ENCODE peak calls at places on chromosomes 2 and 18, in seven cellular contexts. One of them, this sample, is unnamed.

GRCh38 chr2:10400568-10400977 is 47.6 kb downstream of the ODC1 start:
- DNase-seq in HepG2: no peak
- DNase-seq in fibroblast of mammary gland: no peak
- DNase-seq in GM12865: peak; percentile 42
- DNase-seq in astrocyte of the spinal cord: no peak
- DNase-seq in IMR-90: no peak
- DNase-seq in lower leg skin: no peak
- DNase-seq in this sample: no peak

GRCh38 chr2:112623913-112624777 is 21.6 kb upstream of the SLC20A1 start:
- DNase-seq in fibroblast of mammary gland: peak; percentile 96
- DNase-seq in lower leg skin: peak; percentile 90
- DNase-seq in IMR-90: peak; percentile 87
- DNase-seq in GM12865: peak; percentile 81
- DNase-seq in astrocyte of the spinal cord: peak; percentile 75
- DNase-seq in HepG2: no peak
- DNase-seq in this sample: no peak

GRCh38 chr18:63149200-63149587 is 170.4 kb downstream of the BCL2 start:
- DNase-seq in lower leg skin: no peak
- DNase-seq in GM12865: peak; percentile 66
- DNase-seq in astrocyte of the spinal cord: no peak
- DNase-seq in IMR-90: no peak
- DNase-seq in fibroblast of mammary gland: no peak
- DNase-seq in HepG2: no peak
- DNase-seq in this sample: no peak

GRCh38 chr2:210072922-210073509 is 70.6 kb downstream of the RPE start:
- DNase-seq in IMR-90: peak; percentile 60
- DNase-seq in GM12865: peak; percentile 45
- DNase-seq in HepG2: peak; percentile 46
- DNase-seq in astrocyte of the spinal cord: peak; percentile 74
- DNase-seq in fibroblast of mammary gland: peak; percentile 62
- DNase-seq in lower leg skin: no peak
- DNase-seq in this sample: peak; percentile 4

GRCh38 chr2:119276864-119277263 is 53.2 kb downstream of the STEAP3 start:
- DNase-seq in GM12865: no peak
- DNase-seq in HepG2: no peak
- DNase-seq in IMR-90: no peak
- DNase-seq in lower leg skin: peak; percentile 46
- DNase-seq in astrocyte of the spinal cord: no peak
- DNase-seq in fibroblast of mammary gland: no peak
- DNase-seq in this sample: no peak

GRCh38 chr18:50138181-50139064 is 56.5 kb downstream of the MYO5B start:
- DNase-seq in astrocyte of the spinal cord: peak; percentile 4
- DNase-seq in GM12865: no peak
- DNase-seq in fibroblast of mammary gland: no peak
- DNase-seq in HepG2: no peak
- DNase-seq in IMR-90: no peak
- DNase-seq in lower leg skin: no peak
- DNase-seq in this sample: no peak

GRCh38 chr2:187581125-187581896 is 27.1 kb upstream of the TFPI start:
- DNase-seq in GM12865: peak; percentile 59
- DNase-seq in IMR-90: peak; percentile 52
- DNase-seq in fibroblast of mammary gland: peak; percentile 70
- DNase-seq in lower leg skin: no peak
- DNase-seq in astrocyte of the spinal cord: peak; percentile 65
- DNase-seq in HepG2: peak; percentile 59
- DNase-seq in this sample: peak; percentile 3

GRCh38 chr2:178845565-178846457 is 38.6 kb upstream of the TTN start:
- DNase-seq in GM12865: no peak
- DNase-seq in HepG2: no peak
- DNase-seq in fibroblast of mammary gland: peak; percentile 81
- DNase-seq in astrocyte of the spinal cord: peak; percentile 81
- DNase-seq in lower leg skin: no peak
- DNase-seq in IMR-90: peak; percentile 58
- DNase-seq in this sample: no peak

GRCh38 chr2:122478773-122479172 is 723.3 kb downstream of the TSN start:
- DNase-seq in fibroblast of mammary gland: peak; percentile 5
- DNase-seq in astrocyte of the spinal cord: no peak
- DNase-seq in HepG2: no peak
- DNase-seq in lower leg skin: no peak
- DNase-seq in IMR-90: no peak
- DNase-seq in GM12865: no peak
- DNase-seq in this sample: no peak

GRCh38 chr18:2459886-2460285 is 111.4 kb downstream of the METTL4 start:
- DNase-seq in lower leg skin: no peak
- DNase-seq in IMR-90: peak; percentile 5
- DNase-seq in HepG2: no peak
- DNase-seq in astrocyte of the spinal cord: peak; percentile 35
- DNase-seq in GM12865: no peak
- DNase-seq in fibroblast of mammary gland: peak; percentile 42
- DNase-seq in this sample: no peak

GRCh38 chr2:74702001-74702715 is 48.1 kb downstream of the SEMA4F start:
- DNase-seq in fibroblast of mammary gland: no peak
- DNase-seq in lower leg skin: no peak
- DNase-seq in astrocyte of the spinal cord: no peak
- DNase-seq in IMR-90: no peak
- DNase-seq in HepG2: peak; percentile 73
- DNase-seq in GM12865: no peak
- DNase-seq in this sample: no peak

GRCh38 chr2:20423847-20424246 is 23.0 kb upstream of the RHOB start:
- DNase-seq in lower leg skin: peak; percentile 82
- DNase-seq in astrocyte of the spinal cord: no peak
- DNase-seq in fibroblast of mammary gland: no peak
- DNase-seq in HepG2: no peak
- DNase-seq in GM12865: no peak
- DNase-seq in IMR-90: no peak
- DNase-seq in this sample: no peak

GRCh38 chr2:219119422-219120043 is 41.1 kb downstream of the NHEJ1 start:
- DNase-seq in HepG2: peak; percentile 62
- DNase-seq in astrocyte of the spinal cord: peak; percentile 60
- DNase-seq in lower leg skin: no peak
- DNase-seq in fibroblast of mammary gland: peak; percentile 67
- DNase-seq in GM12865: peak; percentile 62
- DNase-seq in IMR-90: peak; percentile 53
- DNase-seq in this sample: peak; percentile 80

GRCh38 chr2:109223490-109223889 is 94.5 kb downstream of the SH3RF3 start:
- DNase-seq in GM12865: no peak
- DNase-seq in lower leg skin: no peak
- DNase-seq in HepG2: no peak
- DNase-seq in fibroblast of mammary gland: no peak
- DNase-seq in IMR-90: no peak
- DNase-seq in astrocyte of the spinal cord: no peak
- DNase-seq in this sample: no peak

GRCh38 chr2:400988-401679 is 113.2 kb upstream of the ALKAL2 start:
- DNase-seq in lower leg skin: no peak
- DNase-seq in astrocyte of the spinal cord: peak; percentile 27
- DNase-seq in GM12865: no peak
- DNase-seq in fibroblast of mammary gland: no peak
- DNase-seq in HepG2: no peak
- DNase-seq in IMR-90: no peak
- DNase-seq in this sample: peak; percentile 69

GRCh38 chr18:42813570-42813969 is 301.9 kb downstream of the RIT2 start:
- DNase-seq in lower leg skin: no peak
- DNase-seq in fibroblast of mammary gland: no peak
- DNase-seq in IMR-90: no peak
- DNase-seq in HepG2: no peak
- DNase-seq in astrocyte of the spinal cord: no peak
- DNase-seq in GM12865: no peak
- DNase-seq in this sample: no peak

GRCh38 chr2:207161724-207162123 is 4.0 kb downstream of the KLF7 start:
- DNase-seq in astrocyte of the spinal cord: peak; percentile 37
- DNase-seq in lower leg skin: no peak
- DNase-seq in HepG2: no peak
- DNase-seq in GM12865: no peak
- DNase-seq in fibroblast of mammary gland: peak; percentile 87
- DNase-seq in IMR-90: peak; percentile 76
- DNase-seq in this sample: no peak

GRCh38 chr2:218319813-218320360 is 27.6 kb upstream of the TMBIM1 start:
- DNase-seq in lower leg skin: no peak
- DNase-seq in fibroblast of mammary gland: no peak
- DNase-seq in HepG2: no peak
- DNase-seq in GM12865: no peak
- DNase-seq in astrocyte of the spinal cord: no peak
- DNase-seq in IMR-90: no peak
- DNase-seq in this sample: no peak

GRCh38 chr2:15359716-15360531 is 201.2 kb downstream of the NBAS start:
- DNase-seq in fibroblast of mammary gland: peak; percentile 82
- DNase-seq in IMR-90: peak; percentile 93
- DNase-seq in astrocyte of the spinal cord: peak; percentile 89
- DNase-seq in lower leg skin: no peak
- DNase-seq in HepG2: peak; percentile 80
- DNase-seq in GM12865: no peak
- DNase-seq in this sample: no peak

GRCh38 chr18:36348331-36348730 is 50.8 kb downstream of the FHOD3 start:
- DNase-seq in lower leg skin: no peak
- DNase-seq in fibroblast of mammary gland: no peak
- DNase-seq in HepG2: no peak
- DNase-seq in astrocyte of the spinal cord: no peak
- DNase-seq in IMR-90: no peak
- DNase-seq in GM12865: no peak
- DNase-seq in this sample: no peak

GRCh38 chr18:21735452-21736015 is 5.1 kb upstream of the MIB1 start:
- DNase-seq in IMR-90: peak; percentile 73
- DNase-seq in HepG2: peak; percentile 79
- DNase-seq in GM12865: no peak
- DNase-seq in fibroblast of mammary gland: peak; percentile 8
- DNase-seq in astrocyte of the spinal cord: peak; percentile 36
- DNase-seq in lower leg skin: peak; percentile 87
- DNase-seq in this sample: peak; percentile 49

GRCh38 chr2:74573747-74574562 is 19.4 kb downstream of the DOK1 start:
- DNase-seq in lower leg skin: no peak
- DNase-seq in IMR-90: peak; percentile 72
- DNase-seq in astrocyte of the spinal cord: peak; percentile 70
- DNase-seq in GM12865: peak; percentile 84
- DNase-seq in fibroblast of mammary gland: peak; percentile 82
- DNase-seq in HepG2: no peak
- DNase-seq in this sample: no peak

GRCh38 chr2:174247474-174248186 is 702 bp downstream of the OLA1 start:
- DNase-seq in astrocyte of the spinal cord: peak; percentile 28
- DNase-seq in HepG2: peak; percentile 70
- DNase-seq in GM12865: peak; percentile 37
- DNase-seq in fibroblast of mammary gland: peak; percentile 8
- DNase-seq in IMR-90: peak; percentile 18
- DNase-seq in lower leg skin: peak; percentile 85
- DNase-seq in this sample: no peak

GRCh38 chr2:6072757-6073156 is 380.6 kb downstream of the SOX11 start:
- DNase-seq in GM12865: no peak
- DNase-seq in IMR-90: no peak
- DNase-seq in astrocyte of the spinal cord: no peak
- DNase-seq in fibroblast of mammary gland: no peak
- DNase-seq in HepG2: no peak
- DNase-seq in lower leg skin: no peak
- DNase-seq in this sample: no peak

GRCh38 chr2:42048318-42049251 is 764 bp downstream of the PKDCC start:
- DNase-seq in fibroblast of mammary gland: peak; percentile 46
- DNase-seq in GM12865: no peak
- DNase-seq in astrocyte of the spinal cord: no peak
- DNase-seq in IMR-90: peak; percentile 45
- DNase-seq in HepG2: no peak
- DNase-seq in lower leg skin: no peak
- DNase-seq in this sample: no peak

GRCh38 chr2:201777043-201777442 is 3.7 kb downstream of the ALS2 start:
- DNase-seq in astrocyte of the spinal cord: no peak
- DNase-seq in IMR-90: peak; percentile 21
- DNase-seq in HepG2: no peak
- DNase-seq in lower leg skin: no peak
- DNase-seq in fibroblast of mammary gland: no peak
- DNase-seq in GM12865: no peak
- DNase-seq in this sample: no peak

GRCh38 chr2:54575379-54575888 is 119.3 kb downstream of the SPTBN1 start:
- DNase-seq in astrocyte of the spinal cord: peak; percentile 60
- DNase-seq in GM12865: no peak
- DNase-seq in fibroblast of mammary gland: peak; percentile 78
- DNase-seq in lower leg skin: no peak
- DNase-seq in HepG2: no peak
- DNase-seq in IMR-90: peak; percentile 49
- DNase-seq in this sample: no peak

GRCh38 chr2:142967060-142967459 is 89.6 kb downstream of the KYNU start:
- DNase-seq in HepG2: no peak
- DNase-seq in GM12865: no peak
- DNase-seq in fibroblast of mammary gland: no peak
- DNase-seq in astrocyte of the spinal cord: no peak
- DNase-seq in lower leg skin: no peak
- DNase-seq in IMR-90: no peak
- DNase-seq in this sample: no peak

GRCh38 chr18:36186461-36187137 is 698 bp upstream of the MOCOS start:
- DNase-seq in fibroblast of mammary gland: peak; percentile 19
- DNase-seq in IMR-90: no peak
- DNase-seq in GM12865: peak; percentile 37
- DNase-seq in astrocyte of the spinal cord: no peak
- DNase-seq in HepG2: peak; percentile 41
- DNase-seq in lower leg skin: peak; percentile 86
- DNase-seq in this sample: peak; percentile 77

GRCh38 chr2:217887841-217888665 is 114.7 kb downstream of the TNS1 start:
- DNase-seq in GM12865: no peak
- DNase-seq in fibroblast of mammary gland: peak; percentile 38
- DNase-seq in astrocyte of the spinal cord: no peak
- DNase-seq in HepG2: no peak
- DNase-seq in IMR-90: peak; percentile 21
- DNase-seq in lower leg skin: no peak
- DNase-seq in this sample: no peak

GRCh38 chr2:223599646-223600009 is 2.5 kb downstream of the SCG2 start:
- DNase-seq in astrocyte of the spinal cord: no peak
- DNase-seq in GM12865: no peak
- DNase-seq in lower leg skin: no peak
- DNase-seq in fibroblast of mammary gland: peak; percentile 55
- DNase-seq in IMR-90: no peak
- DNase-seq in HepG2: no peak
- DNase-seq in this sample: no peak
- H3K4me3 ChIP-seq in astrocyte of the spinal cord: no peak overlapping the region
- H3K4me3 ChIP-seq in GM12865: no peak overlapping the region
- H3K4me3 ChIP-seq in lower leg skin: no peak overlapping the region
- H3K4me3 ChIP-seq in fibroblast of mammary gland: no peak overlapping the region
- H3K4me3 ChIP-seq in IMR-90: no peak overlapping the region
- H3K4me3 ChIP-seq in HepG2: no peak overlapping the region
- H3K4me3 ChIP-seq in this sample: no peak overlapping the region

GRCh38 chr2:84925724-84926376 is 20.4 kb downstream of the TMSB10 start:
- DNase-seq in fibroblast of mammary gland: peak; percentile 87
- DNase-seq in IMR-90: peak; percentile 84
- DNase-seq in HepG2: peak; percentile 98
- DNase-seq in lower leg skin: peak; percentile 100
- DNase-seq in GM12865: peak; percentile 99
- DNase-seq in astrocyte of the spinal cord: peak; percentile 90
- DNase-seq in this sample: peak; percentile 83
- H3K4me3 ChIP-seq in fibroblast of mammary gland: peak overlapping the region; percentile 53
- H3K4me3 ChIP-seq in IMR-90: peak overlapping the region; percentile 31
- H3K4me3 ChIP-seq in HepG2: peak overlapping the region; percentile 66
- H3K4me3 ChIP-seq in lower leg skin: no peak overlapping the region
- H3K4me3 ChIP-seq in GM12865: peak overlapping the region; percentile 69
- H3K4me3 ChIP-seq in astrocyte of the spinal cord: peak overlapping the region; percentile 36
- H3K4me3 ChIP-seq in this sample: peak overlapping the region; percentile 29

GRCh38 chr2:105795575-105795934 is 50.8 kb downstream of the NCK2 start:
- DNase-seq in IMR-90: no peak
- DNase-seq in fibroblast of mammary gland: no peak
- DNase-seq in HepG2: no peak
- DNase-seq in astrocyte of the spinal cord: no peak
- DNase-seq in GM12865: peak; percentile 54
- DNase-seq in lower leg skin: peak; percentile 43
- DNase-seq in this sample: no peak
- H3K4me3 ChIP-seq in IMR-90: no peak overlapping the region
- H3K4me3 ChIP-seq in fibroblast of mammary gland: no peak overlapping the region
- H3K4me3 ChIP-seq in HepG2: no peak overlapping the region
- H3K4me3 ChIP-seq in astrocyte of the spinal cord: no peak overlapping the region
- H3K4me3 ChIP-seq in GM12865: peak overlapping the region; percentile 61
- H3K4me3 ChIP-seq in lower leg skin: no peak overlapping the region
- H3K4me3 ChIP-seq in this sample: no peak overlapping the region

GRCh38 chr2:138219961-138220360 is 255.7 kb downstream of the HNMT start:
- DNase-seq in IMR-90: no peak
- DNase-seq in astrocyte of the spinal cord: no peak
- DNase-seq in GM12865: no peak
- DNase-seq in fibroblast of mammary gland: peak; percentile 38
- DNase-seq in HepG2: peak; percentile 15
- DNase-seq in lower leg skin: no peak
- DNase-seq in this sample: no peak
- H3K4me3 ChIP-seq in IMR-90: no peak overlapping the region
- H3K4me3 ChIP-seq in astrocyte of the spinal cord: no peak overlapping the region
- H3K4me3 ChIP-seq in GM12865: no peak overlapping the region
- H3K4me3 ChIP-seq in fibroblast of mammary gland: no peak overlapping the region
- H3K4me3 ChIP-seq in HepG2: no peak overlapping the region
- H3K4me3 ChIP-seq in lower leg skin: no peak overlapping the region
- H3K4me3 ChIP-seq in this sample: no peak overlapping the region

This sample was measured in H7.